ENCODE peak calls at places on chromosomes 3 and 15, in ten cellular contexts. B is RWPE2; G is EL; T is Kasumi-1; I is T-helper 9 cell; Y is pulmonary artery endothelial cell; H is T-cell; P is H54; E is naive thymus-derived CD4-positive, alpha-beta T cell; M is activated gamma-delta T cell treated with Interleukin-2 at 50 U/mL for 16 hours. U is an unnamed sample.

GRCh38 chr15:40282870-40283614 is at the start of gene ANKRD63:
- DNase-seq in B (no peak), P (no peak), H (peak), M (peak), Y (no peak), E (no peak), T (no peak), G (peak), I (peak), U (no peak)

GRCh38 chr3:61748288-61748687 is 186.9 kb downstream of the PTPRG start:
- DNase-seq in B (no peak), P (no peak), I (no peak), G (no peak), E (no peak), M (no peak), Y (no peak), H (no peak), T (no peak), U (no peak)

GRCh38 chr3:173893066-173893465 is 495.5 kb downstream of the NLGN1 start:
- DNase-seq in B (no peak), G (peak), I (no peak), E (no peak), H (no peak), T (no peak), Y (no peak), P (no peak), M (no peak), U (no peak)

GRCh38 chr15:41507820-41508290 is 5.8 kb downstream of the LTK start:
- DNase-seq in E (no peak), P (no peak), T (no peak), H (no peak), B (no peak), G (no peak), M (no peak), Y (no peak), I (no peak), U (no peak)

GRCh38 chr15:72497402-72497801 is 23.3 kb downstream of the ARIH1 start:
- DNase-seq in G (no peak), Y (no peak), I (no peak), H (no peak), E (no peak), B (no peak), T (no peak), M (no peak), P (no peak), U (no peak)

GRCh38 chr15:41671656-41672636 is 11.7 kb downstream of the MGA start:
- DNase-seq in M (no peak), H (no peak), P (no peak), B (no peak), Y (no peak), E (no peak), I (no peak), G (no peak), T (no peak), U (no peak)

GRCh38 chr3:47473391-47473790 is 2.4 kb downstream of the SCAP start:
- DNase-seq in I (no peak), G (no peak), H (no peak), Y (no peak), P (no peak), B (no peak), M (no peak), T (no peak), E (no peak), U (no peak)

GRCh38 chr15:42491540-42492225 is 742 bp upstream of the ZNF106 start:
- DNase-seq in G (peak), I (no peak), T (no peak), B (no peak), Y (no peak), H (no peak), M (no peak), E (no peak), P (no peak), U (no peak)

GRCh38 chr3:14016900-14017475 is 107.7 kb downstream of the CHCHD4 start:
- DNase-seq in P (no peak), E (no peak), M (no peak), H (no peak), Y (no peak), B (no peak), T (no peak), I (no peak), G (no peak), U (no peak)

GRCh38 chr3:98521897-98522537 is 685 bp downstream of the CLDND1 start:
- DNase-seq in M (peak), I (peak), Y (peak), T (peak), G (peak), H (peak), E (peak), P (peak), B (peak), U (no peak)

GRCh38 chr3:123559040-123559861 is 25.6 kb downstream of the HACD2 start:
- DNase-seq in P (peak), G (peak), E (peak), I (no peak), T (peak), Y (peak), H (no peak), B (no peak), M (peak), U (peak)

GRCh38 chr3:197613187-197613586 is 57.4 kb upstream of the BDH1 start:
- DNase-seq in E (peak), I (peak), B (no peak), P (no peak), T (no peak), Y (no peak), G (no peak), H (peak), M (peak), U (no peak)

GRCh38 chr3:141448606-141449216 is 38.1 kb upstream of the RASA2 start:
- DNase-seq in E (no peak), I (no peak), T (no peak), Y (no peak), G (no peak), M (no peak), P (no peak), H (no peak), B (no peak), U (no peak)

GRCh38 chr3:64686446-64686908 is 1.3 kb downstream of the ADAMTS9 start:
- DNase-seq in H (no peak), T (no peak), P (no peak), M (no peak), I (no peak), G (peak), E (no peak), Y (no peak), B (no peak), U (no peak)

GRCh38 chr3:24220859-24221657 is 273.6 kb downstream of the THRB start:
- DNase-seq in Y (peak), I (no peak), G (peak), B (peak), P (peak), T (no peak), H (no peak), E (no peak), M (no peak), U (no peak)

GRCh38 chr15:48992096-48992495 is 28.4 kb upstream of the SHC4 start:
- DNase-seq in Y (no peak), P (no peak), G (no peak), M (no peak), H (no peak), E (no peak), I (no peak), T (no peak), B (no peak), U (no peak)

GRCh38 chr3:39434574-39434973 is 28.1 kb downstream of the RPSA start:
- DNase-seq in I (no peak), P (peak), M (no peak), T (no peak), G (peak), H (no peak), Y (no peak), B (no peak), E (no peak), U (no peak)

GRCh38 chr15:62868507-62868906 is 174.0 kb upstream of the TPM1 start:
- DNase-seq in E (no peak), B (no peak), G (no peak), T (no peak), Y (no peak), P (no peak), M (no peak), I (no peak), H (no peak), U (no peak)

GRCh38 chr15:51310064-51310463 is 28.3 kb downstream of the CYP19A1 start:
- DNase-seq in P (no peak), E (no peak), M (no peak), G (peak), H (no peak), B (peak), Y (no peak), T (no peak), I (no peak), U (no peak)

GRCh38 chr3:30544811-30545210 is 61.6 kb upstream of the TGFBR2 start:
- DNase-seq in H (no peak), M (no peak), G (peak), Y (peak), E (no peak), B (no peak), T (no peak), P (peak), I (no peak), U (no peak)

GRCh38 chr3:126553284-126553811 is 5.4 kb downstream of the C3orf22 start:
- DNase-seq in B (no peak), Y (no peak), P (no peak), M (no peak), G (no peak), I (no peak), T (no peak), H (no peak), E (no peak), U (no peak)

GRCh38 chr3:155416500-155417118 is 123.1 kb upstream of the STRIT1 start:
- DNase-seq in P (peak), Y (no peak), B (peak), I (no peak), T (no peak), G (peak), H (no peak), M (no peak), E (no peak), U (no peak)

GRCh38 chr3:188220988-188221818 is 67.2 kb downstream of the LPP start:
- DNase-seq in E (no peak), I (no peak), H (no peak), G (peak), B (no peak), Y (no peak), M (no peak), T (no peak), P (no peak), U (no peak)

GRCh38 chr15:73884159-73884558 is 10.8 kb downstream of the TBC1D21 start:
- DNase-seq in G (no peak), P (no peak), B (no peak), M (no peak), H (no peak), T (no peak), Y (no peak), E (no peak), I (no peak), U (no peak)

GRCh38 chr3:123800352-123800682 is 83.8 kb downstream of the MYLK start:
- DNase-seq in E (no peak), T (no peak), P (no peak), I (no peak), G (no peak), B (no peak), Y (no peak), H (no peak), M (no peak), U (no peak)

GRCh38 chr3:125960066-125960424 is 8.9 kb upstream of the ROPN1B start:
- DNase-seq in T (no peak), E (no peak), M (no peak), B (no peak), Y (no peak), G (no peak), H (no peak), I (no peak), P (no peak), U (no peak)

GRCh38 chr15:60214201-60214600 is 183.6 kb downstream of the ANXA2 start:
- DNase-seq in H (no peak), T (no peak), M (no peak), B (no peak), I (no peak), E (no peak), P (no peak), G (no peak), Y (no peak), U (no peak)

GRCh38 chr15:57302640-57303257 is 73.6 kb upstream of the CGNL1 start:
- DNase-seq in P (no peak), H (no peak), T (no peak), E (no peak), G (no peak), I (no peak), M (no peak), Y (no peak), B (peak), U (no peak)

GRCh38 chr15:99226802-99227201 is 22.6 kb downstream of the TTC23 start:
- DNase-seq in T (no peak), M (no peak), I (no peak), P (no peak), Y (no peak), H (no peak), G (no peak), B (no peak), E (no peak), U (no peak)

GRCh38 chr15:100095896-100096600 is 245.7 kb downstream of the ADAMTS17 start:
- DNase-seq in H (no peak), B (no peak), P (no peak), G (no peak), E (no peak), I (no peak), M (no peak), T (no peak), Y (no peak), U (no peak)

GRCh38 chr3:185584681-185585080 is 1.4 kb upstream of the SENP2 start:
- DNase-seq in I (no peak), P (no peak), H (no peak), T (no peak), E (no peak), G (no peak), M (no peak), Y (no peak), B (no peak), U (no peak)

GRCh38 chr3:128270559-128271492 is 117.5 kb downstream of the EEFSEC start:
- DNase-seq in Y (no peak), M (no peak), T (no peak), E (no peak), P (no peak), B (no peak), G (no peak), H (no peak), I (no peak), U (no peak)

GRCh38 chr3:111947179-111947727 is 31.6 kb upstream of the ABHD10 start:
- DNase-seq in T (no peak), I (no peak), Y (peak), M (no peak), P (no peak), E (no peak), G (no peak), H (no peak), B (no peak), U (no peak)

GRCh38 chr3:172140499-172141391 is 101.4 kb downstream of the FNDC3B start:
- DNase-seq in T (no peak), E (no peak), G (peak), M (no peak), I (no peak), P (peak), B (peak), Y (peak), H (no peak), U (no peak)

GRCh38 chr3:16816048-16816780 is 68.5 kb upstream of the PLCL2 start:
- DNase-seq in Y (no peak), G (no peak), P (no peak), H (no peak), B (no peak), M (no peak), I (no peak), E (no peak), T (no peak), U (no peak)

GRCh38 chr3:51709675-51710074 is 2.8 kb downstream of the GRM2 start:
- DNase-seq in T (no peak), Y (no peak), G (no peak), I (no peak), M (no peak), P (no peak), E (no peak), B (peak), H (no peak), U (no peak)

GRCh38 chr3:11622846-11623550 is 20.7 kb downstream of the VGLL4 start:
- DNase-seq in G (no peak), E (no peak), M (no peak), P (no peak), B (no peak), H (no peak), T (no peak), I (no peak), Y (no peak), U (peak)

GRCh38 chr15:90142216-90143175 is 40.2 kb upstream of the IDH2 start:
- DNase-seq in B (no peak), H (peak), G (no peak), T (peak), I (peak), P (no peak), Y (no peak), M (peak), E (peak), U (no peak)

GRCh38 chr15:99536422-99537033 is 29.3 kb upstream of the MEF2A start:
- DNase-seq in M (no peak), I (no peak), H (no peak), E (no peak), Y (peak), P (peak), T (no peak), B (no peak), G (peak), U (no peak)

GRCh38 chr15:25859838-25860645 is 3.1 kb downstream of the ATP10A start:
- DNase-seq in H (peak), G (no peak), M (peak), E (peak), B (no peak), Y (no peak), T (no peak), P (no peak), I (no peak), U (no peak)

U was measured in DMS 273 treated with DMSO at 0.1 percent for 48 hours.